ENCODE peak calls at places on chromosome X, in six cellular contexts. P is uterus; B is CD4-positive, CD25-positive, alpha-beta regulatory T cell; R is A549; V is aorta; M is CD8-positive, alpha-beta memory T cell. Z is an unnamed sample.
A peak's percentile ranks its signal among the peaks of the same experiment; 100 is the strongest.

GRCh38 chrX:104918122-104918521 is 302.4 kb downstream of the TEX13A start:
- DNase-seq in V (no peak), B (no peak), P (no peak), R (no peak), M (no peak), Z (no peak)

GRCh38 chrX:39883664-39884063 is 214.1 kb downstream of the BCOR start:
- DNase-seq in M (no peak), B (peak; percentile 21), R (no peak), V (no peak), P (no peak), Z (no peak)

GRCh38 chrX:118723376-118723775 is 4.0 kb upstream of the IL13RA1 start:
- DNase-seq in P (no peak), V (no peak), M (no peak), B (peak; percentile 19), R (no peak), Z (no peak)

GRCh38 chrX:20965270-20966044 is 408.8 kb upstream of the CNKSR2 start:
- DNase-seq in B (no peak), P (no peak), V (no peak), R (no peak), M (no peak), Z (no peak)

GRCh38 chrX:134020910-134021309 is 35.5 kb upstream of the GPC3 start:
- DNase-seq in B (no peak), M (no peak), V (no peak), P (no peak), R (no peak), Z (no peak)

GRCh38 chrX:15336023-15336413 is 695 bp upstream of the PIGA start:
- DNase-seq in R (peak; percentile 73), V (no peak), M (peak; percentile 45), P (no peak), B (peak; percentile 20), Z (no peak)

GRCh38 chrX:2751291-2751690 is 549 bp upstream of the XG start:
- DNase-seq in P (no peak), V (no peak), R (no peak), M (no peak), B (no peak), Z (no peak)

GRCh38 chrX:1884446-1884845 is 269.6 kb downstream of the ASMT start:
- DNase-seq in M (no peak), B (no peak), R (no peak), P (no peak), V (no peak), Z (no peak)

GRCh38 chrX:14616876-14617275 is 87.5 kb downstream of the GLRA2 start:
- DNase-seq in V (no peak), P (no peak), R (no peak), M (no peak), B (no peak), Z (no peak)

GRCh38 chrX:48569958-48570357 is 4.3 kb upstream of the RBM3 start:
- DNase-seq in R (no peak), M (no peak), V (no peak), B (peak; percentile 59), P (no peak), Z (no peak)

GRCh38 chrX:132270699-132271098 is 51.5 kb upstream of the RAP2C start:
- DNase-seq in M (no peak), P (peak; percentile 94), B (no peak), R (no peak), V (no peak), Z (peak; percentile 22)

GRCh38 chrX:149004936-149005335 is 500.2 kb downstream of the IDS start:
- DNase-seq in R (no peak), P (no peak), V (no peak), B (no peak), M (no peak), Z (no peak)

GRCh38 chrX:30982467-30982866 is 89.4 kb downstream of the FTHL17 start:
- DNase-seq in V (no peak), P (no peak), R (no peak), M (no peak), B (no peak), Z (no peak)

GRCh38 chrX:2697306-2697705 is 6.2 kb downstream of the CD99 start:
- DNase-seq in V (no peak), R (no peak), P (no peak), M (no peak), B (no peak), Z (no peak)

GRCh38 chrX:134191276-134191675 is 45.7 kb upstream of the CCDC160 start:
- DNase-seq in R (no peak), B (no peak), M (no peak), P (no peak), V (no peak), Z (no peak)

GRCh38 chrX:53447441-53447840 is 13.3 kb upstream of the HSD17B10 start:
- DNase-seq in B (no peak), P (no peak), M (no peak), R (no peak), V (no peak), Z (no peak)

GRCh38 chrX:18886005-18886343 is 97.9 kb downstream of the PHKA2 start:
- DNase-seq in R (no peak), P (no peak), B (no peak), V (no peak), M (no peak), Z (no peak)

GRCh38 chrX:1657367-1658082 is 42.7 kb downstream of the ASMT start:
- DNase-seq in M (peak; percentile 15), P (no peak), B (peak; percentile 85), R (peak; percentile 66), V (peak; percentile 25), Z (no peak)

GRCh38 chrX:71622347-71623104 is 4.2 kb upstream of the CXCR3 start:
- DNase-seq in P (peak; percentile 80), V (peak; percentile 88), R (peak; percentile 20), B (peak; percentile 91), M (peak; percentile 62), Z (peak; percentile 77)

GRCh38 chrX:56785442-56785841 is 56.4 kb downstream of the NBDY start:
- DNase-seq in R (no peak), M (no peak), B (no peak), V (peak; percentile 33), P (no peak), Z (no peak)

GRCh38 chrX:20382518-20383291 is 116.0 kb upstream of the RPS6KA3 start:
- DNase-seq in P (no peak), B (peak; percentile 41), R (peak; percentile 58), V (no peak), M (no peak), Z (no peak)

GRCh38 chrX:149383852-149384251 is 121.3 kb downstream of the IDS start:
- DNase-seq in M (no peak), V (no peak), R (no peak), P (no peak), B (no peak), Z (no peak)

GRCh38 chrX:16786791-16787735 is 797 bp downstream of the TXLNG start:
- DNase-seq in V (peak; percentile 82), M (peak; percentile 59), B (peak; percentile 48), P (peak; percentile 27), R (no peak), Z (no peak)

GRCh38 chrX:1164322-1165288 is 47.8 kb downstream of the CRLF2 start:
- DNase-seq in B (peak; percentile 33), P (no peak), M (peak; percentile 17), V (no peak), R (peak; percentile 60), Z (no peak)

GRCh38 chrX:119069128-119069527 is 3.7 kb upstream of the CT47C1 start:
- DNase-seq in M (no peak), B (no peak), R (no peak), V (no peak), P (no peak), Z (no peak)

GRCh38 chrX:103584606-103585005 is 709 bp upstream of the TCEAL4 start:
- DNase-seq in P (peak; percentile 35), M (no peak), R (peak; percentile 4), V (no peak), B (no peak), Z (no peak)
- H3K4me3 ChIP-seq in P (peak overlapping the region; percentile 67), M (no peak overlapping the region), R (no peak overlapping the region), V (no peak overlapping the region), B (peak overlapping the region; percentile 62), Z (peak overlapping the region; percentile 76)

DNA sequence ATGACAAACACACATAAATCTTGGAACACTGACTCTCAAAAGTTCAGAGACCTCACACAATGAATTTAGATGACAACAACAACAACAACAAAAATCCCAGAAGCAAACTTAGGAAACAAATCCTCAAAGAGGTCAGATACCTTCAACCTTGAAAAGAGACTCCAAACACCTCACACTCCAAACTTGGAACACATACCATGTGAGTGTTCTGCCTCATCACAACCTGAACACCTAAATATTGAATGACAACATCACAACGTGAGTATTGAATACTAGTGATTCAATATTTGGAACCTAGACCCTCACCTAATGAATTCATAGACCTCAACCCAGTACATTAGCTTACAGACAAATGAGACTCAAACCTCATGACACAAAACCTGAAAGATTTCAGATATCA is 18.9 kb upstream of the PAGE4 start:
- DNase-seq in V (no peak), M (no peak), R (no peak), B (peak; percentile 19), P (no peak), Z (no peak)
- H3K4me1 ChIP-seq in V (no peaks in the 10 kb centered on the region), M (no peaks in the 10 kb centered on the region), R (no peaks in the 10 kb centered on the region), B (no peaks in the 10 kb centered on the region), P (no peaks in the 10 kb centered on the region), Z (no peaks in the 10 kb centered on the region)

DNA sequence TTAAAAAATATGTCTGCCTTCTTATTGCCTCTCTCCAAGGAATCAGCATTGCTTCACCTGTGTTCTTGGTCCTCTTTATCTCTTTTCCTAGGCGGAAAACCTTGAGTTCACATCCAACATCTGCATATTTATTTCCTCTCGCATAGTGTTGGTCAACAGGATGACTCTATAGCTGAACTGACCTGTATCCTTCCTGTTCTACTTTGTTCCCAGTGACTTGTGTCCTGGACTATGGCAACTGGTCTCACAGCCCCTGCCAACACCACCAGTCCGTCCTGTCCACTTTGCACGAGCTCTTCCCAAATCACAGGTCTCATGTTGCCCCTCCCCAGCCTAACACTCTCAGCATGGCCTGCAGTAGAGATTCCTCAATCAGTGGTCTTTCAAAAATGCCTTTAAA is 2.0 kb downstream of the DIPK2B start:
- DNase-seq in P (no peak), V (no peak), R (no peak), B (no peak), M (no peak), Z (no peak)
- H3K4me3 ChIP-seq in P (no peak overlapping the region), V (no peak overlapping the region), R (no peak overlapping the region), B (no peak overlapping the region), M (no peak overlapping the region), Z (peak overlapping the region; percentile 60)

GRCh38 chrX:154328646-154329045 is 33.1 kb downstream of the TKTL1 start:
- DNase-seq in P (no peak), R (no peak), B (no peak), V (no peak), M (no peak), Z (no peak)

GRCh38 chrX:154327026-154327820 is 31.6 kb downstream of the TKTL1 start:
- DNase-seq in M (peak; percentile 64), R (no peak), V (no peak), P (no peak), B (peak; percentile 87), Z (no peak)

GRCh38 chrX:154323537-154323936 is 27.9 kb downstream of the TKTL1 start:
- DNase-seq in M (no peak), R (no peak), B (no peak), V (no peak), P (no peak), Z (no peak)

GRCh38 chrX:154322890-154323289 is 27.3 kb downstream of the TKTL1 start:
- DNase-seq in R (no peak), M (no peak), B (no peak), V (no peak), P (no peak), Z (no peak)

DNA sequence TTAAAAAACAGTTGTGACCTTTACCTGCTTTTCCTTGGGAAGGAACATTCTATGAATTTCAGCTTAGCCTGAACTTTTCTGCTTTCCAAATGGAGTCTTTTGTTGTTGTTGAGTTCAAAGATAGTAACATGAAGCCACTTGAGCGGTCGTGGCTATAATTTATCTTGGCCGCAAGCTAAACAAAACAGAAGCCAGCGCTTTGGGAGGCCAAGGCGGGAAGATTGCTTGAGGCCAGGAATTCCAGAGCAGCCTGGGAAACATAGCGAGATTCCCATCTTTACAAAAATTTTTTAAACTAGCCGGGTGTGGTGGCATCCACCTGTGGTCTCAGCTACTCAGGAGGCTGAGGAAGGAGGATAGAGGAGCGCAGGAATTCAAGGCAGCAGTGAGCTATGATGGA is 29.9 kb downstream of the TKTL1 start:
- DNase-seq in R (no peak), B (no peak), M (no peak), V (no peak), P (no peak), Z (no peak)
- H3K4me1 ChIP-seq in R (no peaks in the 10 kb centered on the region), B (peaks cover 38% of the 10 kb centered on the region), M (peaks cover 47% of the 10 kb centered on the region), V (no peaks in the 10 kb centered on the region), P (no peaks in the 10 kb centered on the region), Z (peaks cover 24% of the 10 kb centered on the region)

Z was measured in left ventricle myocardium inferior.